ENCODE peak calls at places on chromosomes 13 and 19, in five cellular contexts. G, Y, J, N and W are unnamed samples.

GRCh38 chr13:42926043-42926442 is 66.0 kb downstream of the EPSTI1 start:
- DNase-seq in J (no peak), N (no peak), G (no peak), Y (no peak), W (no peak)

GRCh38 chr13:23822252-23822824 is 66.9 kb downstream of the MIPEP start:
- DNase-seq in N (peak), Y (no peak), G (no peak), J (no peak), W (no peak)

GRCh38 chr13:108728370-108728769 is 99.0 kb downstream of the MYO16 start:
- DNase-seq in J (no peak), Y (no peak), G (no peak), N (no peak), W (no peak)

GRCh38 chr13:83880275-83881027 is 1.8 kb downstream of the SLITRK1 start:
- DNase-seq in N (no peak), G (no peak), J (no peak), Y (no peak), W (no peak)

GRCh38 chr13:40943073-40943472 is 76.0 kb downstream of the ELF1 start:
- DNase-seq in G (no peak), Y (no peak), J (peak), N (no peak), W (no peak)

GRCh38 chr13:112990783-112991182 is 21.8 kb downstream of the MCF2L start:
- DNase-seq in Y (no peak), G (no peak), J (no peak), N (no peak), W (no peak)

GRCh38 chr19:492091-492531 is 4.2 kb upstream of the MADCAM1 start:
- DNase-seq in G (no peak), Y (no peak), J (no peak), N (no peak), W (peak)

GRCh38 chr13:109400192-109400591 is 386.2 kb downstream of the IRS2 start:
- DNase-seq in J (peak), Y (no peak), G (no peak), N (no peak), W (no peak)

GRCh38 chr13:28394422-28394821 is 100.5 kb downstream of the FLT1 start:
- DNase-seq in N (no peak), Y (no peak), J (peak), G (no peak), W (no peak)

GRCh38 chr19:14089412-14089661 is 1.2 kb downstream of the SAMD1 start:
- DNase-seq in Y (no peak), G (no peak), J (peak), N (no peak), W (no peak)

GRCh38 chr13:49308104-49308875 is 60.6 kb downstream of the CDADC1 start:
- DNase-seq in N (peak), Y (peak), J (peak), G (no peak), W (no peak)

GRCh38 chr13:38624822-38625221 is 62.1 kb upstream of the FREM2 start:
- DNase-seq in G (no peak), J (no peak), Y (no peak), N (no peak), W (no peak)

GRCh38 chr19:13056052-13056660 is 46.5 kb downstream of the LYL1 start:
- DNase-seq in G (no peak), Y (peak), N (peak), J (peak), W (no peak)

GRCh38 chr19:33373701-33374405 is at the start of gene CEBPG:
- DNase-seq in G (peak), N (peak), J (peak), Y (peak), W (peak)

GRCh38 chr13:105672911-105673310 is 862.6 kb downstream of the EFNB2 start:
- DNase-seq in Y (no peak), G (no peak), N (no peak), J (no peak), W (no peak)

GRCh38 chr13:112203614-112204013 is 136.7 kb downstream of the SOX1 start:
- DNase-seq in Y (no peak), G (no peak), J (no peak), N (no peak), W (no peak)

GRCh38 chr19:50702158-50702869 is 17.3 kb downstream of the SHANK1 start:
- DNase-seq in G (no peak), Y (no peak), N (no peak), J (no peak), W (no peak)

GRCh38 chr19:50705422-50706019 is 14.1 kb downstream of the SHANK1 start:
- DNase-seq in N (peak), Y (peak), G (no peak), J (peak), W (peak)

GRCh38 chr19:50702870-50703829 is 16.5 kb downstream of the SHANK1 start:
- DNase-seq in J (peak), Y (no peak), N (no peak), G (no peak), W (no peak)

GRCh38 chr19:50706387-50706786 is 13.2 kb downstream of the SHANK1 start:
- DNase-seq in N (no peak), J (no peak), G (no peak), Y (no peak), W (no peak)

DNA sequence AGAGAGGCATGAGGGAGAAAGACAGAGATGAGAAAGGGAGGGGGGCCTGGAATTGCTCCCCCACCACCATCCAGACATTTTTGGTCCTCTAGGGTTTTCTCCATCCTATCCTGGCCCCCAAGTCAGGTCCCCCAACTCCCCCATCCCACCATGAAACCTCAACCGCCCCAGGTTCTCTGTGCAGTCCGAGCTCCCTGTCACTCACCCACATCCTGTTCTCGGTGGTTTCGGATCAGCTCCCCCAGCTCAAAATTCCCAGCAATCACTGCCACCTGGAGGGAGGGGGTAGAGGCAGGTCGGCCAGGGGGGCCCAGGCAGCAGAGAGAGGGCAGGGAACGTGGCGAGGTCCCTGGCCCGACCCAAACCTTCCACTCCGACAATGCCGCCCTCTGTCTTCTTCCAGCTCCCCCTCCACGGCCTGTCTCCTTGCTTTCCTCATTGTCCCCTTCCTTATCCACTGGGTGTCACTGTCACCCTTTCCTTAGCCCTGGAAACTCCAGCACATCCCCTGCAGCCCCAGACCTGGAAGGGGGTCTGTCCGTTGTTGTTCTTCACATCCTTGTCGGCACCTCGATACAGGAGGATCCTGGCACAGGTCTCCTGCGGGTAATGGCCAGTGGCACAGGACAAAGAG is 15.6 kb downstream of the SHANK1 start:
- DNase-seq in J (no peak), Y (no peak), N (no peak), G (no peak), W (no peak)
- TF ChIP-seq CTCF in J (peak), Y (no peak), N (peak), G (no peak), W (no peak)

GRCh38 chr19:42176649-42176989 is 40.9 kb downstream of the DEDD2 start:
- DNase-seq in Y (no peak), N (no peak), J (no peak), G (no peak), W (no peak)

GRCh38 chr19:42175952-42176648 is 41.4 kb downstream of the DEDD2 start:
- DNase-seq in J (peak), G (no peak), N (peak), Y (no peak), W (peak)

GRCh38 chr19:42177686-42178019 is 39.8 kb downstream of the DEDD2 start:
- DNase-seq in N (no peak), Y (no peak), J (no peak), G (no peak), W (no peak)

GRCh38 chr19:42175335-42175734 is 42.1 kb downstream of the DEDD2 start:
- DNase-seq in J (no peak), G (no peak), Y (no peak), N (no peak), W (no peak)

GRCh38 chr19:42176990-42177685 is 40.3 kb downstream of the DEDD2 start:
- DNase-seq in G (peak), Y (peak), J (peak), N (peak), W (peak)
- TF ChIP-seq CTCF in G (peak), Y (peak), J (peak), N (peak), W (peak)

GRCh38 chr13:84917252-84917878 is 881.9 kb downstream of the SLITRK6 start:
- DNase-seq in Y (no peak), N (peak), J (peak), G (no peak), W (no peak)
- TF ChIP-seq CTCF in Y (peak), N (peak), J (peak), G (no peak), W (peak)

DNA sequence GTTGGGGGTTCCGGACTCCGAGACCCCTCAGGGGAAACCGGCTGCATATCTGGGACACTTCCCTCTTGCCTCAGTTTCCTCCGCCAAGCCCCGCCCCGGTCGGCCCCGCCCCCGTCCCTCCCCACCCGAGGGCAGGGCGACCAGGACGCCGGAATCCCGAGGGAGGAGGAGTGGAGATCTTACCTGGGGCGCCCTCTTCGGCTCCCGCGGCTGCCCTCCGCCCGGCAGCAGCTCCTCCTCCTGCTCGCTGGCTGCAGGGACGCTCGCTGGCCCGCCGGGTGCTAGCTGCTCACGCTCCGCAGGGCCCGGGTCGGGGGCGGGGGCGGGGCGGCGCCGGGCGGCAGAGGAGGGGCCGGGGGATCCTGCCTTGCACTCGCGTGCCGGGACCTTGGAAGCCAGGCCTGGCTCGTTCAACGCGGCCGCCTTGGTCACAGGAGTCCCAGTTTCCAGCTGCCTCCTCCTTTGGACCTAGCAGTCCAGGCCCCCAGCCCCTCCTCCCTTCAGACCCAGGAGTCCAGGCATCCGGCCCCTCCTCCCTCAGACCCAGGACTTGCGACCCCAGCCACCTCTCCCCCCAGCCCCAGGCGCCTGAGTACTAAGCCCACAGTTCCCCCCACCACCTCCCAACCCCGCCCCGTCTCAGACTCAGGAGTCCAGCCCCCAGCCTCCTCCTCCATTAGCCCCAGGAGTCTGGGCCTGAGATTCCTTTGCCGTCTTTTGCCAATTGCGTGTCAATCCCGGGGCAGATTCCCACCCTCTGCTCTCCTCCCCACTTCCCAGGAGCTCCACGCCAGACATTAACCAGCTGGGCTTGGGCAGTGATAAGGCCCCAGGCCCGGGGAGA is at the start of gene NTF4:
- DNase-seq in N (no peak), G (no peak), J (peak), Y (no peak), W (no peak)
- TF ChIP-seq CTCF in N (no peak), G (no peak), J (no peak), Y (no peak), W (no peak)